ENCODE peak calls at places on chromosomes 5 and 9, in seven cellular contexts. D, C, F, V, U, R and S are unnamed samples.

GRCh38 chr9:106075991-106076390 is 381.6 kb downstream of the TMEM38B start:
- DNase-seq in R (no peak), F (no peak), U (peak; percentile 21), C (no peak), V (no peak), D (no peak), S (no peak)

GRCh38 chr9:37529111-37529510 is 43.4 kb downstream of the POLR1E start:
- DNase-seq in V (peak; percentile 36), F (no peak), C (peak; percentile 45), R (no peak), D (peak; percentile 71), U (peak; percentile 13), S (peak; percentile 59)

GRCh38 chr9:112355305-112355953 is 22.0 kb upstream of the PTBP3 start:
- DNase-seq in F (no peak), R (no peak), D (no peak), V (no peak), C (no peak), U (no peak), S (no peak)

GRCh38 chr9:130143974-130144373 is 28.2 kb upstream of the NCS1 start:
- DNase-seq in U (no peak), V (no peak), C (no peak), F (no peak), D (peak; percentile 20), R (no peak), S (no peak)

GRCh38 chr5:147658293-147658932 is 124.1 kb downstream of the JAKMIP2 start:
- DNase-seq in U (no peak), V (no peak), D (no peak), F (no peak), C (no peak), R (no peak), S (no peak)

GRCh38 chr9:37471942-37472679 is 6.9 kb upstream of the ZBTB5 start:
- DNase-seq in D (no peak), C (no peak), R (peak; percentile 95), F (no peak), V (no peak), U (peak; percentile 35), S (no peak)

GRCh38 chr5:168005093-168005492 is 286.4 kb upstream of the WWC1 start:
- DNase-seq in U (no peak), F (no peak), V (no peak), C (no peak), D (no peak), R (no peak), S (no peak)

GRCh38 chr5:33241826-33242225 is 198.9 kb upstream of the TARS1 start:
- DNase-seq in F (peak; percentile 13), U (no peak), V (peak; percentile 5), R (no peak), C (no peak), D (no peak), S (no peak)

GRCh38 chr5:171444582-171444981 is 25.1 kb downstream of the FGF18 start:
- DNase-seq in D (no peak), F (no peak), V (no peak), C (no peak), R (no peak), U (no peak), S (no peak)

GRCh38 chr9:130860458-130861316 is 25.6 kb downstream of the ABL1 start:
- DNase-seq in U (no peak), R (peak; percentile 26), V (no peak), D (peak; percentile 69), F (no peak), C (peak; percentile 65), S (no peak)

GRCh38 chr5:167813381-167813780 is 478.1 kb upstream of the WWC1 start:
- DNase-seq in V (no peak), D (no peak), U (no peak), F (no peak), C (no peak), R (no peak), S (no peak)

GRCh38 chr9:135501261-135502167 is 1.0 kb downstream of the MRPS2 start:
- DNase-seq in R (no peak), U (no peak), V (peak; percentile 85), F (peak; percentile 59), D (peak; percentile 66), C (peak; percentile 59), S (peak; percentile 86)

GRCh38 chr9:133685653-133686504 is 49.7 kb downstream of the DBH start:
- DNase-seq in F (no peak), R (no peak), D (no peak), C (no peak), V (no peak), U (no peak), S (no peak)

GRCh38 chr9:131473891-131474290 is 28.8 kb upstream of the POMT1 start:
- DNase-seq in F (no peak), V (no peak), R (no peak), U (no peak), C (no peak), D (no peak), S (no peak)

GRCh38 chr9:35110327-35110758 is 5.3 kb downstream of the ATOSB start:
- DNase-seq in F (no peak), V (no peak), R (no peak), C (peak; percentile 26), D (no peak), U (no peak), S (no peak)

GRCh38 chr5:10655041-10655685 is 91.3 kb downstream of the ANKRD33B start:
- DNase-seq in U (no peak), F (no peak), R (no peak), C (peak; percentile 24), D (no peak), V (no peak), S (no peak)

GRCh38 chr5:94969174-94969573 is 315.7 kb downstream of the MCTP1 start:
- DNase-seq in V (no peak), C (no peak), D (no peak), U (no peak), F (no peak), R (peak; percentile 28), S (no peak)

GRCh38 chr5:172173771-172174170 is 14.3 kb downstream of the STK10 start:
- DNase-seq in R (no peak), U (no peak), C (no peak), V (no peak), F (peak; percentile 90), D (no peak), S (no peak)

GRCh38 chr5:9776525-9776924 is 146.4 kb upstream of the TAS2R1 start:
- DNase-seq in F (no peak), C (no peak), V (no peak), U (no peak), R (no peak), D (no peak), S (no peak)

DNA sequence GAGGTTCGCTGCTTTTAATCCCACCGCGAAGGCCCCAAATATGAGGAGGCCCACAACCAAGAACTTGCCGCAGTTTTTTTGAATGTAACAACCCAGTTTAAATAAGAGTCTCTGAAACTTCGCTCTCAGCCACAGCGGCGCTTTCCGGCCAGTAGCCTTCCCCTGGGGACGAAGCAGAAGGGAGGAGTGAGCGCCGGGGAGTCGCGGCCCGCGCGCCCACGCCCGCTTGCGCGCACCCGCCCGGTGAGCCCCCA is 10.4 kb downstream of the PTCH1 start:
- DNase-seq in V (no peak), F (no peak), U (no peak), D (peak; percentile 48), R (no peak), C (no peak), S (peak; percentile 36)
- TF ChIP-seq POLR2AphosphoS5 in V (no peak), F (no peak), U (no peak), D (no peak), R (no peak), C (no peak), S (no peak)

DNA sequence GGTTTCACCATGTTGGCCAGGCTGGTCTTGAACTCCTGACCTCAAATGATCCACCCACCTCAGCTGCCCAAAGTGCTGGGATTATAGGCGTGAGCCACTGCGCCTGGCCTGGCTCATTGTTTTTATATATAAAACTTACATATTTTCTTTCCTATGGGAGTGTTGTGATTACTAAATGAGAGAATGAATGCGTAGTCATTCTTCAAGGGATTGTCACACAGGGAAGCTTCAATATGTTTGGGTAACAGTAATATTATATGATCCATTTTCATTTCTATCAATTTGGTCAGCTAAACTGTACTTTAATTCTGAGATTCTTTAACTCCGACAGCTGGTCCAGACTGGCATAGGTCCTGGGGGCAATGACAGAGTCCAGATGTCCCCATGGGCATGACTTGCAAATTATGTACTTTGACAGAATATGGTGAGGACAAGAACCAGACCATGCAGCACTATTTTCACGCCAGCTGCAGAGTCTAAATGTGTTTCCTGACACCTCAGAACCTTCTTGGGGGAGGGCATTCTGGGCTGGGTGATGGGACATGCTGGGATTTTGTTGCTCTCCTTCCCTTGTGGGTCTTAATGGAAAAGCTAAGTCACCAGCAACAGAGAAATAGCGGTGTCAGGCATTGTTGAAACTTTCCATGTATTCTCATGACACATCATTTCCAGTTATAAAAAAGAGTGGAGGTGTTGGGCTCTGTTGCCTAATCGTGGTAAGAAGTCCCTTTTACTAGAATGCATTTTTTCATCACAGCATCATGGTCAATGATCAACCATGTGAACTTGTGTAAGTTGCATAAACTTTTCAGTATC is 40.9 kb upstream of the TNC start:
- DNase-seq in R (no peak), F (no peak), V (no peak), C (no peak), D (no peak), U (no peak), S (no peak)
- TF ChIP-seq POLR2AphosphoS5 in R (no peak), F (no peak), V (no peak), C (peak; percentile 72), D (peak; percentile 17), U (no peak), S (no peak)

DNA sequence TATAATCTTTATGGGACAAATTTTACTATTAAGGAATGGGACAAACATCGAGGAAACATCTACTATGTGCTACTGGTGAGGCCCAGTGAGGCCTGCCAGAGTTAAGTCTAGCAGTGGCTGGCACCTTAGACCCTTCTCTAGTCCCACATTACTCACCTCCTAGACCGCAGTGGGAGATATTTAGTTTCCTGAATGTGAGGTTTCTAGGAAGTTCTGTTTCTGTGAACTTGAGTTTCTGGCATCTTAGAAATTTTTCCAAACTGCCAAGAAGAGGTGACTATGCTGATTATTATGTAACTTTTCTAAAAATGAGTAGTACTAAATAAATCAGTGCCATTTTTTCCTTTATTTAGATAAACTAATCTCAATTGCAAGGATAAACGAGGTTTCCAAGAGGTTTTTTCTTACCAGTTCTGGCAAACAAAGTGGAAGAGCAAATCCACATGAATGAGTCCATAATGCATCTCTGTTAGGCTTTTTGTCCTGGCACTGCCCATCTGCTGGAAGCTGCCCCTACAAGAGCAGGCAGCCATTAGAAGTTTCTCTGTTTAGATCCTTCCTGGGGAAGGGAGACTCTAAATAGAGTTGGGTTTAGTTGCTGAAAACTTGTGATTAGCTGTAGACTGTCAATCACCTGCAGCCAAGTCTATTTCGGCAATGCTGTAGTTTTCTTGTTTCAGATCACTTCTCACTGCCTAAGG is 348.7 kb downstream of the MAN2A1 start:
- DNase-seq in V (no peak), R (no peak), U (no peak), D (no peak), F (no peak), C (no peak), S (no peak)
- TF ChIP-seq POLR2AphosphoS5 in V (no peak), R (no peak), U (no peak), D (no peak), F (no peak), C (no peak), S (no peak)

DNA sequence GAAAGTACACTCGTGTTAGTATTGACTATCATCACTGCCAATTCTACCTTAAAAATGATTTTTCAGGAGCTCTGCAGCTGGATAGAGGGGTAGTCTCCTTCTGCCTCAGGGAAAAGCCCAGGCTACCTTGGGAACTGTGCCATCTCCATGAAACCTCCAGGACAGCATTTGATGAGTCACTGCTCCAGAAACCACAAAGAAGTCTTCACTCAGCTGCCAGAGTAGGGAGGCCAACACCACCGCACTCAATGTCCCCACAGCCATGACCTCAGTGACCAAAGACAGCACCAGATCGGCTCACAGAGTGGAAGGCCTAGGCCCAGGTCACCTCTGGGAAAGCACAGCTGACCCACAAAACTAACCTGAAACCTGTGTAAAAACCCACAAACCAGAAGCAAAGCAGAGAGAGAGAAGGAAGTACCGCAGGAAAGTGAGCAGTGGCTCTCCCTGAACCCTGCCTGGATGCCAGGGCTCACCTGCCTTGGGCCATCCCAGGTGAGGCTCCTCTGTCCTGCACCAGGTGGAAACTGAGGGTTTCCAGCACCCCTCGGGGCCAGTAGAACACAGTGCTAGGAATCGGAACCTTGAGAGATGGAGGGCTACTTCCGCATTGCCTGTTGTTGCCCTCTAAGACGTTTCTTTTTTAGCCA is 30.0 kb downstream of the S1PR3 start:
- DNase-seq in U (no peak), V (no peak), F (no peak), C (peak; percentile 39), R (peak; percentile 19), D (no peak), S (no peak)
- TF ChIP-seq POLR2AphosphoS5 in U (peak; percentile 11), V (no peak), F (no peak), C (peak; percentile 32), R (no peak), D (no peak), S (no peak)